ENCODE peak calls at places on chromosomes 7 and 10, in five cellular contexts. F is H54, L is NCI-H1092 treated with DMSO at 0.1 percent for 48 hours, I is T follicular helper cell, D is amniotic stem cell. G is an unnamed sample.

GRCh38 chr10:58756126-58756525 is 243.5 kb downstream of the BICC1 start:
- DNase-seq in F (no peak), L (no peak), I (no peak), D (peak), G (peak)

GRCh38 chr7:2821161-2821841 is 22.8 kb downstream of the GNA12 start:
- DNase-seq in F (peak), L (peak), I (no peak), D (no peak), G (peak)

GRCh38 chr10:100325164-100325563 is 4.9 kb downstream of the PKD2L1 start:
- DNase-seq in F (no peak), L (no peak), I (no peak), D (no peak), G (no peak)

GRCh38 chr7:91892821-91893340 is 12.4 kb upstream of the MTERF1 start:
- DNase-seq in F (no peak), L (no peak), I (no peak), D (no peak), G (peak)

GRCh38 chr7:461453-462172 is 58.0 kb downstream of the PDGFA start:
- DNase-seq in F (no peak), L (no peak), I (no peak), D (no peak), G (peak)

GRCh38 chr7:55546826-55547225 is 25.5 kb downstream of the VOPP1 start:
- DNase-seq in F (peak), L (peak), I (no peak), D (no peak), G (peak)

GRCh38 chr7:142459557-142459963 is 201.7 kb upstream of the PRSS58 start:
- DNase-seq in F (peak), L (peak), I (no peak), D (no peak), G (peak)

GRCh38 chr10:97771055-97771811 is 566 bp downstream of the SFRP5 start:
- DNase-seq in F (no peak), L (peak), I (no peak), D (no peak), G (peak)

GRCh38 chr10:19096674-19097073 is 48.1 kb downstream of the MALRD1 start:
- DNase-seq in F (no peak), L (no peak), I (no peak), D (no peak), G (no peak)

GRCh38 chr10:117462424-117462792 is 80.1 kb upstream of the EMX2 start:
- DNase-seq in F (no peak), L (no peak), I (no peak), D (no peak), G (peak)

GRCh38 chr10:110479710-110480109 is 18.0 kb upstream of the DUSP5 start:
- DNase-seq in F (no peak), L (no peak), I (no peak), D (no peak), G (no peak)

GRCh38 chr10:132346806-132347205 is 14.8 kb downstream of the LRRC27 start:
- DNase-seq in F (no peak), L (no peak), I (no peak), D (no peak), G (no peak)

GRCh38 chr7:78443811-78444210 is 645.2 kb downstream of the PHTF2 start:
- DNase-seq in F (no peak), L (no peak), I (no peak), D (no peak), G (no peak)

GRCh38 chr10:3803884-3804741 is 19.1 kb upstream of the KLF6 start:
- DNase-seq in F (no peak), L (no peak), I (peak), D (no peak), G (peak)

GRCh38 chr7:44144968-44145418 is 3.9 kb upstream of the MYL7 start:
- DNase-seq in F (no peak), L (no peak), I (no peak), D (no peak), G (no peak)

GRCh38 chr7:131016230-131016629 is 282.2 kb upstream of the KLF14 start:
- DNase-seq in F (no peak), L (no peak), I (no peak), D (no peak), G (peak)

GRCh38 chr10:25226775-25227682 is 52.2 kb downstream of the GPR158 start:
- DNase-seq in F (peak), L (peak), I (no peak), D (peak), G (peak)

GRCh38 chr7:69208848-69209247 is 389.4 kb upstream of the AUTS2 start:
- DNase-seq in F (no peak), L (no peak), I (no peak), D (no peak), G (no peak)

GRCh38 chr10:131172433-131172832 is 139.1 kb downstream of the TCERG1L start:
- DNase-seq in F (no peak), L (no peak), I (no peak), D (no peak), G (no peak)

GRCh38 chr10:91103384-91104184 is 116.9 kb upstream of the PCGF5 start:
- DNase-seq in F (no peak), L (no peak), I (no peak), D (no peak), G (no peak)

GRCh38 chr7:101159696-101160674 is 5.4 kb downstream of the VGF start:
- DNase-seq in F (peak), L (no peak), I (no peak), D (no peak), G (peak)

GRCh38 chr7:42642699-42643098 is 269.2 kb downstream of the C7orf25 start:
- DNase-seq in F (no peak), L (no peak), I (no peak), D (no peak), G (no peak)

GRCh38 chr10:131865223-131865917 is 35.4 kb upstream of the PPP2R2D start:
- DNase-seq in F (no peak), L (no peak), I (no peak), D (no peak), G (no peak)

GRCh38 chr7:101882595-101883564 is 65.5 kb downstream of the CUX1 start:
- DNase-seq in F (peak), L (peak), I (no peak), D (peak), G (peak)

GRCh38 chr7:80896856-80897598 is 21.8 kb downstream of the SEMA3C start:
- DNase-seq in F (no peak), L (no peak), I (no peak), D (no peak), G (peak)

GRCh38 chr10:131708225-131708624 is 192.6 kb upstream of the PPP2R2D start:
- DNase-seq in F (no peak), L (no peak), I (no peak), D (no peak), G (no peak)

GRCh38 chr7:155190608-155191536 is 106.8 kb upstream of the INSIG1 start:
- DNase-seq in F (no peak), L (no peak), I (peak), D (no peak), G (peak)